ENCODE peak calls at places on chromosomes 16 and 17, in four cellular contexts. One of them, this sample, is unnamed.

GRCh38 chr17:45013021-45013997 is 38.1 kb downstream of the DCAKD start:
- DNase-seq in HepG2: no peak
- DNase-seq in GM12878: no peak
- DNase-seq in K562: no peak
- DNase-seq in this sample: no peak

GRCh38 chr17:79991924-79992656 is 43.6 kb downstream of the TBC1D16 start:
- DNase-seq in HepG2: peak
- DNase-seq in GM12878: no peak
- DNase-seq in K562: no peak
- DNase-seq in this sample: no peak

GRCh38 chr16:10265770-10266615 is 83.8 kb upstream of the GRIN2A start:
- DNase-seq in K562: no peak
- DNase-seq in GM12878: no peak
- DNase-seq in HepG2: peak
- DNase-seq in this sample: no peak

GRCh38 chr17:77842148-77842905 is 116.2 kb upstream of the TNRC6C start:
- DNase-seq in GM12878: no peak
- DNase-seq in HepG2: no peak
- DNase-seq in K562: no peak
- DNase-seq in this sample: no peak

GRCh38 chr17:64441772-64442549 is 7.0 kb upstream of the MILR1 start:
- DNase-seq in GM12878: no peak
- DNase-seq in HepG2: peak
- DNase-seq in K562: no peak
- DNase-seq in this sample: no peak

GRCh38 chr16:85872666-85873561 is 26.0 kb upstream of the IRF8 start:
- DNase-seq in GM12878: no peak
- DNase-seq in K562: no peak
- DNase-seq in HepG2: no peak
- DNase-seq in this sample: no peak

GRCh38 chr17:82215095-82215971 is 2.7 kb upstream of the CCDC57 start:
- DNase-seq in HepG2: peak
- DNase-seq in K562: peak
- DNase-seq in GM12878: no peak
- DNase-seq in this sample: no peak

GRCh38 chr16:10039220-10040096 is 142.8 kb downstream of the GRIN2A start:
- DNase-seq in HepG2: no peak
- DNase-seq in GM12878: no peak
- DNase-seq in K562: no peak
- DNase-seq in this sample: peak

GRCh38 chr16:77736879-77737278 is 14.6 kb downstream of the NUDT7 start:
- DNase-seq in HepG2: peak
- DNase-seq in GM12878: no peak
- DNase-seq in K562: no peak
- DNase-seq in this sample: no peak

GRCh38 chr17:49136335-49136734 is 3.8 kb downstream of the B4GALNT2 start:
- DNase-seq in GM12878: no peak
- DNase-seq in HepG2: no peak
- DNase-seq in K562: no peak
- DNase-seq in this sample: no peak

GRCh38 chr17:56866076-56866475 is 32.1 kb downstream of the DGKE start:
- DNase-seq in HepG2: no peak
- DNase-seq in K562: no peak
- DNase-seq in GM12878: no peak
- DNase-seq in this sample: no peak

GRCh38 chr17:44971776-44972483 is 3.8 kb upstream of the C1QL1 start:
- DNase-seq in HepG2: no peak
- DNase-seq in K562: no peak
- DNase-seq in GM12878: no peak
- DNase-seq in this sample: peak

GRCh38 chr16:72856797-72857196 is 191.1 kb downstream of the ZFHX3 start:
- DNase-seq in K562: peak
- DNase-seq in GM12878: no peak
- DNase-seq in HepG2: peak
- DNase-seq in this sample: peak

GRCh38 chr17:58789160-58789559 is 33.5 kb downstream of the PPM1E start:
- DNase-seq in HepG2: no peak
- DNase-seq in K562: no peak
- DNase-seq in GM12878: no peak
- DNase-seq in this sample: no peak

GRCh38 chr17:948284-948852 is 31.2 kb downstream of the NXN start:
- DNase-seq in HepG2: no peak
- DNase-seq in K562: no peak
- DNase-seq in GM12878: no peak
- DNase-seq in this sample: no peak

GRCh38 chr17:45430738-45431530 is 1.7 kb downstream of the ARHGAP27 start:
- DNase-seq in HepG2: no peak
- DNase-seq in GM12878: no peak
- DNase-seq in K562: no peak
- DNase-seq in this sample: no peak

GRCh38 chr17:78538033-78538776 is 39.0 kb downstream of the DNAH17 start:
- DNase-seq in GM12878: no peak
- DNase-seq in HepG2: peak
- DNase-seq in K562: no peak
- DNase-seq in this sample: no peak

GRCh38 chr16:14564881-14565687 is 65.0 kb downstream of the PARN start:
- DNase-seq in HepG2: peak
- DNase-seq in GM12878: no peak
- DNase-seq in K562: no peak
- DNase-seq in this sample: no peak

GRCh38 chr17:27657620-27658019 is 26.6 kb downstream of the LGALS9 start:
- DNase-seq in HepG2: no peak
- DNase-seq in GM12878: no peak
- DNase-seq in K562: no peak
- DNase-seq in this sample: no peak

GRCh38 chr16:29994613-29995329 is 646 bp downstream of the HIRIP3 start:
- DNase-seq in GM12878: no peak
- DNase-seq in K562: peak
- DNase-seq in HepG2: no peak
- DNase-seq in this sample: no peak

GRCh38 chr16:55622930-55623561 is 32.7 kb upstream of the SLC6A2 start:
- DNase-seq in K562: peak
- DNase-seq in GM12878: no peak
- DNase-seq in HepG2: peak
- DNase-seq in this sample: peak

GRCh38 chr16:73692861-73693260 is 603.8 kb upstream of the PSMD7 start:
- DNase-seq in HepG2: no peak
- DNase-seq in GM12878: no peak
- DNase-seq in K562: no peak
- DNase-seq in this sample: no peak

GRCh38 chr17:43092891-43093290 is 32.3 kb downstream of the BRCA1 start:
- DNase-seq in HepG2: no peak
- DNase-seq in GM12878: no peak
- DNase-seq in K562: no peak
- DNase-seq in this sample: no peak

GRCh38 chr17:3836551-3836950 is 9.5 kb downstream of the NCBP3 start:
- DNase-seq in HepG2: no peak
- DNase-seq in GM12878: no peak
- DNase-seq in K562: no peak
- DNase-seq in this sample: no peak

GRCh38 chr16:65809627-65810026 is 556.9 kb upstream of the CDH5 start:
- DNase-seq in GM12878: no peak
- DNase-seq in K562: peak
- DNase-seq in HepG2: no peak
- DNase-seq in this sample: no peak

GRCh38 chr16:87060026-87060986 is 256.9 kb downstream of the C16orf95 start:
- DNase-seq in HepG2: no peak
- DNase-seq in K562: peak
- DNase-seq in GM12878: no peak
- DNase-seq in this sample: no peak

GRCh38 chr17:3602499-3602898 is 6.7 kb downstream of the TRPV1 start:
- DNase-seq in HepG2: peak
- DNase-seq in GM12878: no peak
- DNase-seq in K562: peak
- DNase-seq in this sample: peak

GRCh38 chr16:78523212-78523995 is 423.9 kb downstream of the WWOX start:
- DNase-seq in GM12878: no peak
- DNase-seq in HepG2: no peak
- DNase-seq in K562: no peak
- DNase-seq in this sample: no peak

GRCh38 chr17:14225153-14226004 is 11.3 kb downstream of the CDRT15 start:
- DNase-seq in HepG2: no peak
- DNase-seq in K562: no peak
- DNase-seq in GM12878: no peak
- DNase-seq in this sample: no peak

GRCh38 chr17:56629450-56630187 is 36.1 kb downstream of the NOG start:
- DNase-seq in K562: peak
- DNase-seq in HepG2: peak
- DNase-seq in GM12878: no peak
- DNase-seq in this sample: peak

GRCh38 chr16:3961449-3961849 is 80.9 kb upstream of the CREBBP start:
- DNase-seq in HepG2: peak
- DNase-seq in K562: peak
- DNase-seq in GM12878: no peak
- DNase-seq in this sample: peak

GRCh38 chr16:20995711-20996110 is 95.1 kb downstream of the LYRM1 start:
- DNase-seq in K562: no peak
- DNase-seq in HepG2: no peak
- DNase-seq in GM12878: no peak
- DNase-seq in this sample: peak

GRCh38 chr16:88306860-88307545 is 75.8 kb upstream of the ZNF469 start:
- DNase-seq in GM12878: no peak
- DNase-seq in HepG2: peak
- DNase-seq in K562: no peak
- DNase-seq in this sample: no peak

GRCh38 chr17:77609553-77610517 is 348.7 kb upstream of the TNRC6C start:
- DNase-seq in HepG2: peak
- DNase-seq in GM12878: peak
- DNase-seq in K562: no peak
- DNase-seq in this sample: no peak

GRCh38 chr16:68737046-68737729 is at the start of gene CDH1:
- DNase-seq in K562: no peak
- DNase-seq in GM12878: no peak
- DNase-seq in HepG2: no peak
- DNase-seq in this sample: peak

GRCh38 chr17:70119961-70120360 is 44.9 kb downstream of the KCNJ16 start:
- DNase-seq in K562: no peak
- DNase-seq in GM12878: no peak
- DNase-seq in HepG2: no peak
- DNase-seq in this sample: no peak

GRCh38 chr17:80789356-80789902 is 202.2 kb upstream of the CHMP6 start:
- DNase-seq in K562: no peak
- DNase-seq in HepG2: no peak
- DNase-seq in GM12878: peak
- DNase-seq in this sample: no peak

GRCh38 chr16:12147681-12148479 is 171.3 kb downstream of the SNX29 start:
- DNase-seq in K562: no peak
- DNase-seq in GM12878: no peak
- DNase-seq in HepG2: no peak
- DNase-seq in this sample: peak
- TF ChIP-seq SRF in K562: no peak
- TF ChIP-seq SRF in GM12878: no peak
- TF ChIP-seq SRF in HepG2: no peak
- TF ChIP-seq SRF in this sample: no peak

DNA sequence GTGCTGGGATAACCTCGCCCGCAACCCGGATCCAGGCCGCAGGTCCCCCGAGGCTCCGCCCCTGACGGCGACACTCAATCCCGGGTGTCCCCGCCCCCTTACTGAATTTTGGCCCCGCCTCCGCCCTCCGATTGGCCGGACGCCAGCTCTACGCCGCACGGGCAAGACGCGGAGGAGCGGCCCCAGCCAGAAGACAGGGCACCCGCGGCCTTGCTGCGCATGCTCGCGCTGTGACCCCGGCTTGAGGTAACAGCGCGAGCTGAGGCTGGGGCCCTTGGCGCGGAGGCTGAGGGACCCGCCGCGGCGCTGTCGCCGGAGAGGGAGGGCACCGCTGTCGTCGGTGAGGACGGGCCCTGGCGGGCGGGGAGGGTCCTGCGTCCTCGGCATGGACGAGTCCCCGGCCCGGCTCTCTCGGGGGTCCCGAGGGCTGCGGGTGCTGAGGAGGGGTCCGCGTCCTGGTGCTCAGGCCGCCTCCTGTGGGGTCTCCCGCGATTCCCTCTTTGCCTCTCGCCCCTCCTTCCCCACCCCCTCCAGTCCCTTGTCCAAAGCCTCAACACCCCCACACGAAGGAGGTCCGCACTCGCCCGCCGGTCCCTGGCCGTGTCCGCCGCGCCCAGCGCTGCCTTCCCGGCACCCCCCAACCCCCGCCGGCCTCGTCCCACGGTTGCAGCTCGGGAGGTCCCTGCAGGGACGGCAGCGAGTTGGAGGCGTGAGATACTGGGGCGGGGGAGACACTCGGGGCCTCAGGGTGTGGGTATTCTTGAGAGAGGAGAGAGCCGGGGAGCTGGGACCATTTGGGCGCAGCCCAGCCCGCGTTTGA is at the start of gene FLYWCH2:
- DNase-seq in HepG2: peak
- DNase-seq in GM12878: peak
- DNase-seq in K562: peak
- DNase-seq in this sample: peak
- TF ChIP-seq POLR2A in HepG2: peak
- TF ChIP-seq POLR2A in GM12878: peak
- TF ChIP-seq POLR2A in K562: peak
- TF ChIP-seq POLR2A in this sample: peak

GRCh38 chr16:70394853-70395252 is 44.0 kb downstream of the ST3GAL2 start:
- DNase-seq in HepG2: no peak
- DNase-seq in GM12878: no peak
- DNase-seq in K562: no peak
- DNase-seq in this sample: no peak

GRCh38 chr16:70391446-70391845 is 44.7 kb downstream of the DDX19A start:
- DNase-seq in K562: no peak
- DNase-seq in GM12878: no peak
- DNase-seq in HepG2: no peak
- DNase-seq in this sample: no peak

GRCh38 chr16:70392606-70393005 is 45.9 kb downstream of the DDX19A start:
- DNase-seq in K562: no peak
- DNase-seq in HepG2: no peak
- DNase-seq in GM12878: no peak
- DNase-seq in this sample: no peak

GRCh38 chr16:70390774-70391173 is 44.1 kb downstream of the DDX19A start:
- DNase-seq in K562: no peak
- DNase-seq in HepG2: no peak
- DNase-seq in GM12878: no peak
- DNase-seq in this sample: no peak

GRCh38 chr16:70391881-70392481 is 45.3 kb downstream of the DDX19A start:
- DNase-seq in GM12878: no peak
- DNase-seq in HepG2: no peak
- DNase-seq in K562: no peak
- DNase-seq in this sample: no peak
- TF ChIP-seq BRCA1 in GM12878: no peak
- TF ChIP-seq BRCA1 in HepG2: no peak
- TF ChIP-seq BRCA1 in K562: no peak
- TF ChIP-seq BRCA1 in this sample: no peak

GRCh38 chr17:16427020-16427419 is 11.6 kb downstream of the TRPV2 start:
- DNase-seq in GM12878: no peak
- DNase-seq in HepG2: no peak
- DNase-seq in K562: no peak
- DNase-seq in this sample: no peak

GRCh38 chr17:16428098-16428882 is 12.9 kb downstream of the TRPV2 start:
- DNase-seq in HepG2: peak
- DNase-seq in K562: peak
- DNase-seq in GM12878: no peak
- DNase-seq in this sample: peak

GRCh38 chr17:16432017-16432416 is 16.6 kb downstream of the TRPV2 start:
- DNase-seq in GM12878: no peak
- DNase-seq in K562: no peak
- DNase-seq in HepG2: no peak
- DNase-seq in this sample: no peak

GRCh38 chr17:16433514-16433913 is 18.1 kb downstream of the TRPV2 start:
- DNase-seq in GM12878: no peak
- DNase-seq in K562: no peak
- DNase-seq in HepG2: no peak
- DNase-seq in this sample: no peak

GRCh38 chr17:16430650-16431049 is 15.3 kb downstream of the TRPV2 start:
- DNase-seq in K562: no peak
- DNase-seq in HepG2: no peak
- DNase-seq in GM12878: no peak
- DNase-seq in this sample: no peak
- TF ChIP-seq SRF in K562: no peak
- TF ChIP-seq SRF in HepG2: no peak
- TF ChIP-seq SRF in GM12878: no peak
- TF ChIP-seq SRF in this sample: no peak

This sample was measured in H1.